ENCODE peak calls at places on chromosomes 2 and 18, in five cellular contexts. W is SK-N-SH, V is psoas muscle, P is NCI-H2081, A is NCI-H1092. Y is an unnamed sample.

GRCh38 chr2:40155728-40156127 is 296.2 kb downstream of the SLC8A1 start:
- DNase-seq in W (no peak), V (no peak), P (no peak), A (no peak), Y (no peak)

GRCh38 chr2:14551069-14551468 is 81.4 kb upstream of the LRATD1 start:
- DNase-seq in W (no peak), V (no peak), P (no peak), A (no peak), Y (no peak)

GRCh38 chr2:183868707-183869106 is 729.6 kb upstream of the ZNF804A start:
- DNase-seq in W (no peak), V (no peak), P (no peak), A (no peak), Y (peak)

GRCh38 chr2:196225213-196225612 is 53.8 kb upstream of the STK17B start:
- DNase-seq in W (no peak), V (no peak), P (no peak), A (no peak), Y (no peak)

GRCh38 chr2:65368464-65368863 is 63.9 kb downstream of the SPRED2 start:
- DNase-seq in W (no peak), V (no peak), P (no peak), A (no peak), Y (no peak)

GRCh38 chr18:49359732-49360444 is 100.6 kb downstream of the DYM start:
- DNase-seq in W (no peak), V (no peak), P (peak), A (no peak), Y (no peak)

GRCh38 chr18:13657974-13658373 is 68.4 kb downstream of the FAM210A start:
- DNase-seq in W (no peak), V (no peak), P (no peak), A (no peak), Y (no peak)

GRCh38 chr2:106269591-106270291 is 75.6 kb upstream of the UXS1 start:
- DNase-seq in W (peak), V (peak), P (peak), A (peak), Y (peak)

GRCh38 chr2:177816740-177817139 is 255.8 kb downstream of the PDE11A start:
- DNase-seq in W (no peak), V (no peak), P (peak), A (no peak), Y (no peak)

GRCh38 chr18:7221424-7222155 is 9.3 kb upstream of the LRRC30 start:
- DNase-seq in W (peak), V (no peak), P (peak), A (peak), Y (peak)

Y was measured in MG63.